ENCODE peak calls at places on chromosomes 12 and 14, in nine cellular contexts. X is thyroid gland; T is esophagus squamous epithelium; G is gastrocnemius medialis; Y is effector memory CD4-positive, alpha-beta T cell; M is stomach; O is heart left ventricle; N is colonic mucosa; H is right atrium auricular region. J is an unnamed sample. For H3K4me1 and H3K9me3, the result is how much of the 10 kb centered on the place peaks cover.

GRCh38 chr12:55716582-55717396 is 943 bp downstream of the BLOC1S1 start:
- DNase-seq in G (no peak), M (no peak), Y (no peak), T (no peak), H (no peak), O (peak), N (peak), X (no peak), J (no peak)

GRCh38 chr14:52110441-52111086 is 41.7 kb upstream of the NID2 start:
- DNase-seq in H (no peak), M (no peak), Y (no peak), X (peak), T (no peak), G (no peak), N (no peak), O (no peak), J (no peak)

GRCh38 chr12:121992059-121992879 is 29.4 kb upstream of the BCL7A start:
- DNase-seq in M (no peak), G (no peak), T (no peak), Y (no peak), H (no peak), O (no peak), N (no peak), X (peak), J (no peak)

GRCh38 chr12:113260127-113260526 is 38.9 kb downstream of the TPCN1 start:
- DNase-seq in M (no peak), G (peak), H (no peak), N (no peak), Y (no peak), T (no peak), X (no peak), O (no peak), J (no peak)

GRCh38 chr12:82554529-82554928 is 132.2 kb upstream of the TMTC2 start:
- DNase-seq in X (no peak), N (no peak), T (no peak), Y (no peak), H (no peak), G (no peak), M (no peak), O (no peak), J (no peak)

GRCh38 chr12:78671295-78671694 is 193.3 kb upstream of the SYT1 start:
- DNase-seq in T (no peak), O (no peak), H (no peak), G (no peak), Y (no peak), M (no peak), N (no peak), X (no peak), J (no peak)

GRCh38 chr12:117507547-117507946 is 146.1 kb upstream of the NOS1 start:
- DNase-seq in H (no peak), N (no peak), X (no peak), O (no peak), T (no peak), Y (no peak), G (no peak), M (peak), J (no peak)

GRCh38 chr12:85865905-85866304 is 8.2 kb upstream of the NTS start:
- DNase-seq in T (no peak), O (peak), G (no peak), H (no peak), X (no peak), N (no peak), M (no peak), Y (no peak), J (peak)

GRCh38 chr12:40300490-40300889 is 75.7 kb downstream of the LRRK2 start:
- DNase-seq in O (no peak), X (no peak), Y (no peak), M (no peak), H (no peak), T (no peak), N (no peak), G (no peak), J (no peak)

GRCh38 chr12:94178886-94179285 is 30.5 kb downstream of the PLXNC1 start:
- DNase-seq in G (no peak), Y (no peak), N (no peak), X (no peak), O (no peak), T (no peak), M (no peak), H (no peak), J (no peak)

GRCh38 chr12:91194500-91194899 is 11.9 kb upstream of the DCN start:
- DNase-seq in Y (no peak), X (no peak), T (no peak), O (no peak), H (no peak), M (no peak), N (no peak), G (no peak), J (no peak)

GRCh38 chr12:47785887-47786661 is 13.0 kb downstream of the SLC48A1 start:
- DNase-seq in N (no peak), T (no peak), O (no peak), X (no peak), Y (no peak), H (no peak), M (no peak), G (no peak), J (no peak)

GRCh38 chr14:30960216-30960615 is 65.2 kb upstream of the AP4S1 start:
- DNase-seq in X (no peak), T (no peak), Y (no peak), M (no peak), N (no peak), H (no peak), G (no peak), O (no peak), J (no peak)

GRCh38 chr14:34678735-34679134 is 35.7 kb downstream of the CFL2 start:
- DNase-seq in M (no peak), T (no peak), X (no peak), H (no peak), O (no peak), Y (no peak), N (no peak), G (no peak), J (no peak)

GRCh38 chr12:131007031-131007793 is 53.5 kb downstream of the ADGRD1 start:
- DNase-seq in H (no peak), N (peak), X (no peak), O (peak), Y (no peak), G (no peak), M (peak), T (no peak), J (peak)

GRCh38 chr12:117067016-117067415 is 32.2 kb downstream of the TESC start:
- DNase-seq in T (no peak), H (no peak), M (no peak), N (no peak), X (no peak), O (no peak), G (no peak), Y (no peak), J (no peak)

GRCh38 chr12:39780527-39781446 is 161.2 kb upstream of the ABCD2 start:
- DNase-seq in H (no peak), G (no peak), X (no peak), O (no peak), T (no peak), N (peak), M (no peak), Y (no peak), J (no peak)

GRCh38 chr12:75816892-75817291 is 214.7 kb downstream of the PHLDA1 start:
- DNase-seq in X (no peak), O (no peak), Y (no peak), H (no peak), G (no peak), M (no peak), T (no peak), N (no peak), J (no peak)

GRCh38 chr12:109880049-109880931 is at the start of gene GLTP:
- DNase-seq in N (peak), Y (peak), O (peak), T (no peak), G (peak), H (peak), X (peak), M (peak), J (peak)

GRCh38 chr14:37590810-37591139 is 4.3 kb downstream of the FOXA1 start:
- DNase-seq in H (no peak), M (no peak), O (no peak), X (no peak), T (no peak), N (no peak), Y (no peak), G (no peak), J (no peak)
- H3K27ac ChIP-seq in H (no peak), M (peak), O (no peak), X (no peak), T (peak), N (peak), Y (no peak), G (no peak), J (no peak)

DNA sequence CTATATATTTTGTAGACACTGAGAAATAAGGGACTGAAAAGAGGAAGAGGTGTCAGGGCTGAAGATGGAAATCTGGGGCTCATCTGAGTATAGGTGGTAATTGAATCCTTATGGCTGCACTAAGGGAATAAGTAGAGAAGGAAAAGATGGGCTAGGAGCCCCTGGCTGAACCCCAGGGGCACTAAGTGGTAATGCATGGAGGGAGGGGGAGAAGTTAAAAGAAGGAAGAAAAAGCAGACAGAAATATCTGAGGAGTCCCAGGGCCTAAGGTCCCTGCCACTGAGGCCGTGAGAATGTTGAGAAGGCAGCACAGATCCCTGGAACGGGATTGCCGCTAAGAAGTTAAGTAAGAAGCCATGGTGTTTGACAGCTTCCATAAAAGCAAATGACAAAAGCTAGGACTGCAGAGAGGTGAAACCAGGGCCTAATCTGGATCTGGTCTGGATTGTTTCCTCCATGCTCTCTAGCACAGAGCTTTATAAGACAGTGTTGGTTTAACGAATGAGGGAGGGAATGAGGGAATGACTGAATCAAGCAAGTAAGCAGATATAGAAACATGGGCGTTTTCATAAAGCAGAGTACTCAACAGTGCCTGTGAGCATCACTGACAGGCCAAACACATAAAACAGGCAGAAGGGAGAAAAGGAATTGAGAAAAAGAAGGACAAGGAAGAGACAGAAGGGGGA is 92.9 kb downstream of the HMGA2 start:
- DNase-seq in O (no peak), T (no peak), N (no peak), G (no peak), Y (no peak), M (no peak), H (no peak), X (no peak), J (no peak)
- H3K4me1 ChIP-seq in O (under half), T (under half), N (under half), G (under half), Y (under half), M (under half), H (under half), X (under half), J (under half)

GRCh38 chr14:97699026-97699425 is 901.8 kb downstream of the VRK1 start:
- DNase-seq in T (no peak), H (no peak), M (no peak), X (no peak), O (no peak), Y (no peak), G (no peak), N (no peak), J (no peak)
- H3K9me3 ChIP-seq in T (under half), H (under half), M (under half), X (under half), O (under half), Y (under half), G (under half), N (under half), J (under half)

DNA sequence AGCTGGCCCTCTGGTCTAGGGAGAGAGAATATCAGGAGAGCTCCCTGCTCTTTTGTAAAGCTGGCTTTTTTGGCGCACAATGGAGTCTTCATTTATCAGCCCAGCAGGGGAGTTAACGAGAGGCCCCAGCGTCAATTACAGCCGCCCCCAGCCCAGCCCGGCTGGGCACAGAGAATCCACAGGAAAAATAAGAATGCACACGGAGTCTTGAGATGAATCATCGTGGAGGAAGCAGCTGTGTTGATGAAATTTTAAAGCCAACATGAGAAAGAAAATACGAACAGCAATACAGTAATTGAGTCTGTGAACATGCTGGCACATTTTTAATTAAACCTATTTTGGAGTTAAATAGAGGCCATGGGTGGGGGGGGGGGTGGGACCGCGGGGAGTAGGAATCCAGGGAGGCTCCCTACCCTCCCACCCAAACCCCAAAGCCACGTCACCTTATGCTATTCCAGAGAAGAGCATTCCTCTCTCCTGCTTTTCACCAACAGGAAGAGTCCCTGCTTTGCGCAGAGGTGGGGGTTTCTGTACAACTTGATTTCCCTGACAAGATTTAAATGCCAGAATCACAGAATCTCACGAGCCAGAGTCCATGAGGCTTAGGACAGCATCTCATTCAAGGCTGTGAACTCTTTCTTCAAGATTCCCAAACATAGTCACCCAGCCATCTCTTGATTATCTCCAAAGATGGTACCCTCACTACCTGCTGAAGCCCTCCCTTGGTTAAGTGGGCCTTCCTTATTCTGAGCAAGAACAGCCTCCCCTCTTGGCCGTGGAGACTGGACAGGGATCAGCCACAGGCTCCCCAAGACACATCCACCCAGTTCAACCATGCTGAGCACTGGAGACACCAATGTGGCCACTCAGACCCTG is 50.2 kb downstream of the CCNK start:
- DNase-seq in M (no peak), O (no peak), N (no peak), H (no peak), X (no peak), G (no peak), Y (no peak), T (no peak), J (no peak)
- H3K27ac ChIP-seq in M (no peak), O (no peak), N (no peak), H (no peak), X (no peak), G (no peak), Y (no peak), T (peak), J (no peak)